ENCODE peak calls at places on chromosomes 12 and 14, in eight cellular contexts. K is stomach, B is IMR-90, I is Karpas-422, U is heart right ventricle, N is uterus, Q is choroid plexus epithelial cell, D is small intestine. E is an unnamed sample.

GRCh38 chr12:46212108-46212982 is 56.5 kb downstream of the SLC38A1 start:
- DNase-seq in K (no peak), B (no peak), I (no peak), U (no peak), N (no peak), Q (no peak), D (no peak), E (no peak)

GRCh38 chr14:67919259-67919658 is 99.7 kb downstream of the RAD51B start:
- DNase-seq in K (no peak), B (peak), I (no peak), U (no peak), N (no peak), Q (peak), D (no peak), E (no peak)

GRCh38 chr12:32603071-32603470 is 76.0 kb upstream of the DNM1L start:
- DNase-seq in K (no peak), B (no peak), I (no peak), U (no peak), N (no peak), Q (no peak), D (no peak), E (no peak)

GRCh38 chr14:42980419-42980818 is 1373.7 kb downstream of the LRFN5 start:
- DNase-seq in K (no peak), B (no peak), I (no peak), U (no peak), N (no peak), Q (peak), D (no peak), E (no peak)

GRCh38 chr12:91287753-91288152 is 105.1 kb upstream of the DCN start:
- DNase-seq in K (no peak), B (no peak), I (no peak), U (no peak), N (no peak), Q (no peak), D (no peak), E (no peak)

GRCh38 chr12:47556219-47556618 is 149.6 kb downstream of the RPAP3 start:
- DNase-seq in K (no peak), B (no peak), I (no peak), U (no peak), N (no peak), Q (no peak), D (no peak), E (no peak)

GRCh38 chr12:6262211-6262610 is 48.3 kb upstream of the PLEKHG6 start:
- DNase-seq in K (no peak), B (no peak), I (no peak), U (no peak), N (no peak), Q (no peak), D (no peak), E (no peak)

GRCh38 chr14:72636094-72636493 is 257.8 kb downstream of the DPF3 start:
- DNase-seq in K (no peak), B (peak), I (no peak), U (no peak), N (no peak), Q (no peak), D (no peak), E (no peak)

GRCh38 chr14:89252887-89253532 is 164.0 kb downstream of the FOXN3 start:
- DNase-seq in K (no peak), B (peak), I (no peak), U (no peak), N (no peak), Q (peak), D (no peak), E (peak)

GRCh38 chr14:64879635-64880381 is at the start of gene SPTB:
- DNase-seq in K (peak), B (no peak), I (peak), U (peak), N (peak), Q (no peak), D (peak), E (peak)

GRCh38 chr12:100268835-100269564 is 2.0 kb downstream of the SCYL2 start:
- DNase-seq in K (no peak), B (peak), I (no peak), U (no peak), N (no peak), Q (peak), D (no peak), E (no peak)

GRCh38 chr12:12010277-12011031 is 60.3 kb upstream of the BCL2L14 start:
- DNase-seq in K (no peak), B (peak), I (peak), U (peak), N (no peak), Q (peak), D (no peak), E (no peak)

DNA sequence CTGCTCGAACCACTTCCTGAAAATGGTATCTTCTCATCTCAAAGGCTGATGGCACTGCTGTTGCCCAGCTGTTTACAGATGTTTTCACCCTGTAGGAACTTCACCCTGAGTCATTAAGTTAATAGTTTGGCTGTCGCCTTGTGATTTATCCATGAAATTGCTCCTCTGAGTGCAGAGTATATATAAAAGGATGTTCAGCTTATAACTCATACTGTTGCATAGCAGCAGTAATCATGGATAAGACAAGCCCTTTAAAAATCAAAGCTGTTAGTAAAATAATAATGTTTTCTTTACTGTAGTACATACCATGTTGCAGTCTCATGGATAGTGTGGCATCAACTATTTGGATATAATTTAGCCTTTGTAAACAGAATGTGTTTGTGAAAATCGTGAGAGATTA is 279.5 kb upstream of the ATP2B1 start:
- DNase-seq in K (no peak), B (peak), I (no peak), U (no peak), N (no peak), Q (no peak), D (no peak), E (no peak)
- H3K4me3 ChIP-seq in K (no peak), B (no peak), I (no peak), U (no peak), N (no peak), Q (no peak), D (no peak), E (no peak)

GRCh38 chr12:213527-213932 is 427 bp downstream of the SLC6A12 start:
- DNase-seq in K (no peak), B (no peak), I (no peak), U (no peak), N (no peak), Q (no peak), D (peak), E (no peak)

GRCh38 chr12:211639-212382 is 2.1 kb downstream of the SLC6A12 start:
- DNase-seq in K (no peak), B (no peak), I (no peak), U (no peak), N (no peak), Q (no peak), D (no peak), E (no peak)

GRCh38 chr12:212799-213526 is 994 bp downstream of the SLC6A12 start:
- DNase-seq in K (peak), B (peak), I (no peak), U (peak), N (peak), Q (peak), D (peak), E (no peak)

GRCh38 chr12:211142-211465 is 2.9 kb downstream of the SLC6A12 start:
- DNase-seq in K (no peak), B (no peak), I (no peak), U (no peak), N (no peak), Q (no peak), D (peak), E (no peak)

GRCh38 chr12:212383-212798 is 1.6 kb downstream of the SLC6A12 start:
- DNase-seq in K (no peak), B (no peak), I (no peak), U (no peak), N (no peak), Q (no peak), D (no peak), E (no peak)
- H3K4me3 ChIP-seq in K (peak), B (no peak), I (no peak), U (peak), N (no peak), Q (no peak), D (no peak), E (no peak)

GRCh38 chr12:14901228-14901562 is 15.5 kb upstream of the MGP start:
- DNase-seq in K (no peak), B (no peak), I (no peak), U (no peak), N (no peak), Q (no peak), D (no peak), E (peak)

GRCh38 chr12:14892726-14893442 is 7.2 kb upstream of the MGP start:
- DNase-seq in K (no peak), B (peak), I (no peak), U (no peak), N (peak), Q (peak), D (no peak), E (no peak)

GRCh38 chr12:14900521-14901227 is 15.0 kb upstream of the MGP start:
- DNase-seq in K (no peak), B (no peak), I (no peak), U (no peak), N (no peak), Q (no peak), D (no peak), E (no peak)

GRCh38 chr12:14893471-14894250 is 8.0 kb upstream of the MGP start:
- DNase-seq in K (no peak), B (peak), I (no peak), U (no peak), N (no peak), Q (peak), D (no peak), E (no peak)

GRCh38 chr12:14896477-14897184 is 11.0 kb upstream of the MGP start:
- DNase-seq in K (no peak), B (peak), I (no peak), U (no peak), N (no peak), Q (peak), D (no peak), E (no peak)
- H3K4me3 ChIP-seq in K (no peak), B (peak), I (no peak), U (no peak), N (no peak), Q (no peak), D (no peak), E (no peak)

DNA sequence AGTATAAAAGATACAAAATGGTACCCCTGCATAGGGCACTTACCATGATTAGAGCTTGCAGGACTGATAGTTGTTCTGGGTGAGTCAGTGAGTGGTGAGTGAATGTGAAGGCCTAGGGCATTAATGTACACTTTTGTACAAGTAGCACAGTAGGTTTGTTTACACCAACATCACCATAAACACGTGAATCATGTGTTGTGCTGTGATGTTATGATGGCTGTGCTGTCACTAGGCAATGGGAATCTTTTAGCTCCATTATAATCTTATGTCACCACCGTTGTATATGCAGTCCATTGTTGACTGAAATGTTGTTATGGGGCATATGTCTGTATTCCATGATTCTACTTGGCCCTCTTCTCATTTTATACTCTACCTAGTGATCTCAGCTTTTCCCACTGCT is 11.8 kb downstream of the NUBPL start:
- DNase-seq in K (no peak), B (no peak), I (no peak), U (no peak), N (no peak), Q (no peak), D (no peak), E (no peak)
- H3K4me3 ChIP-seq in K (no peak), B (no peak), I (no peak), U (no peak), N (no peak), Q (no peak), D (no peak), E (no peak)

DNA sequence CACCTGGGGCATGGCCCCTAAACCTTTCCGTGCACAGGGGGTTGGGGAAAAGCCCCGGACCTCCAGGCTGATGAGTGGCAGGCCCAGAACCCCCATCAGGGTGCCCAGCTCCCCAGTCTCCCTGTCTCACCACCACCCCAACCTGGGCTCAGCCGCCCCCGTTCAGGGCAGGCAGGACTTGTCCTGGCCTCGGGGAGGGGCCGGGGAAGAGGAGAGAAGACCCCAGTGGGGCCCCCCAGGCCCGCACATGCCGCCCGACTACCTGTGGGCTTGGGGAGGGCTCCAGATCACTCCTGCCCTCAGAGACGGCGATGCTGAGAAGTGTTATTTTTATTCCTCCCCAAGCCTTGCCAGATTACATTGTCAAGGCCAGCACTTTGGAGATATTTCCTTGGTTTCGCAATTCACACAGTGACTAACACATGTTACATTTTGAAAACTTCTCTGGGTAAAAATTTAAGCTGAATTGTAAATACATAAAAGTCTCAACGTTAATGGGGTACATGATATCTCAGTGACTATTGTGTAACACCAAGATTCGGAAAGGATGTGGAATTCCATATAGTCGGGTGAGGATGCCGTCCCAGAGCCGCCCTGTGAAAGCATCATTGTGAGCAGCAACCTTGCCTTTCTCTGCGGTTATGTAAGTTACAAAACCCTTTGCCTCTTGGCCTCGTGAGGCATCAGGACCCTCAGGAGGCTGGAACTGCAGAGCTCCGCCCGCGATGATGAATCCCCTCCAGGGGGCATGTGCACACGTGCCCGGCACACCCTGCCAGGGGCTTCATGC is 85.6 kb upstream of the DIO3 start:
- DNase-seq in K (peak), B (peak), I (no peak), U (no peak), N (peak), Q (peak), D (peak), E (no peak)
- H3K4me3 ChIP-seq in K (no peak), B (no peak), I (no peak), U (no peak), N (peak), Q (no peak), D (no peak), E (no peak)

GRCh38 chr12:117318591-117318990 is 42.8 kb downstream of the NOS1 start:
- DNase-seq in K (no peak), B (no peak), I (no peak), U (no peak), N (no peak), Q (no peak), D (no peak), E (no peak)
- H3K4me3 ChIP-seq in K (no peak), B (no peak), I (no peak), U (no peak), N (no peak), Q (no peak), D (no peak), E (no peak)

E was measured in H7.